ENCODE peak calls at places on chromosomes 12 and 14, in eight cellular contexts. T, Q, Y, X, O, P, K and U are unnamed samples.

GRCh38 chr14:33899723-33900341 is 51.0 kb downstream of the EGLN3 start:
- DNase-seq in T (no peak), Q (no peak), Y (no peak), X (no peak), O (no peak), P (peak), K (no peak), U (no peak)

GRCh38 chr12:54984602-54985376 is at the start of gene TESPA1:
- DNase-seq in T (no peak), Q (no peak), Y (no peak), X (peak), O (no peak), P (no peak), K (no peak), U (no peak)

GRCh38 chr12:51896236-51896635 is 8.3 kb downstream of the ANKRD33 start:
- DNase-seq in T (no peak), Q (no peak), Y (no peak), X (no peak), O (no peak), P (no peak), K (peak), U (no peak)

GRCh38 chr12:89101440-89101839 is 250.9 kb downstream of the DUSP6 start:
- DNase-seq in T (no peak), Q (no peak), Y (peak), X (no peak), O (no peak), P (no peak), K (peak), U (no peak)

GRCh38 chr12:78586790-78587189 is 277.8 kb upstream of the SYT1 start:
- DNase-seq in T (no peak), Q (no peak), Y (no peak), X (no peak), O (no peak), P (no peak), K (no peak), U (no peak)

GRCh38 chr14:58238252-58239247 is 6.1 kb upstream of the PSMA3 start:
- DNase-seq in T (no peak), Q (peak), Y (no peak), X (no peak), O (peak), P (no peak), K (no peak), U (no peak)

GRCh38 chr12:69985656-69986055 is 160.6 kb downstream of the MYRFL start:
- DNase-seq in T (no peak), Q (no peak), Y (peak), X (peak), O (no peak), P (peak), K (peak), U (peak)

GRCh38 chr12:113065126-113066007 is 8.8 kb downstream of the DTX1 start:
- DNase-seq in T (no peak), Q (no peak), Y (peak), X (peak), O (no peak), P (no peak), K (peak), U (no peak)

GRCh38 chr14:49405291-49405690 is 180.9 kb downstream of the RPS29 start:
- DNase-seq in T (peak), Q (peak), Y (no peak), X (no peak), O (peak), P (no peak), K (no peak), U (peak)

GRCh38 chr12:106288510-106289195 is 13.9 kb upstream of the TCP11L2 start:
- DNase-seq in T (peak), Q (peak), Y (no peak), X (no peak), O (peak), P (peak), K (no peak), U (peak)

GRCh38 chr14:34536951-34537676 is 2.4 kb downstream of the EAPP start:
- DNase-seq in T (peak), Q (peak), Y (no peak), X (no peak), O (peak), P (no peak), K (no peak), U (no peak)

GRCh38 chr12:45350861-45351260 is 135.0 kb downstream of the ANO6 start:
- DNase-seq in T (no peak), Q (no peak), Y (no peak), X (no peak), O (no peak), P (no peak), K (no peak), U (no peak)

GRCh38 chr12:104687823-104688573 is 231.2 kb downstream of the CHST11 start:
- DNase-seq in T (no peak), Q (no peak), Y (no peak), X (no peak), O (no peak), P (no peak), K (no peak), U (no peak)

GRCh38 chr12:107241421-107241820 is 148.1 kb upstream of the CRY1 start:
- DNase-seq in T (no peak), Q (no peak), Y (no peak), X (no peak), O (no peak), P (no peak), K (no peak), U (no peak)

GRCh38 chr14:95073947-95074346 is 83.4 kb downstream of the DICER1 start:
- DNase-seq in T (no peak), Q (no peak), Y (no peak), X (no peak), O (no peak), P (no peak), K (no peak), U (no peak)

GRCh38 chr14:99230271-99231141 is 41.5 kb downstream of the BCL11B start:
- DNase-seq in T (no peak), Q (no peak), Y (peak), X (no peak), O (peak), P (no peak), K (no peak), U (no peak)

GRCh38 chr12:3200779-3201738 is 123.9 kb downstream of the TSPAN9 start:
- DNase-seq in T (no peak), Q (no peak), Y (peak), X (no peak), O (no peak), P (no peak), K (peak), U (peak)

GRCh38 chr12:70549340-70550179 is 87.7 kb downstream of the PTPRB start:
- DNase-seq in T (no peak), Q (no peak), Y (no peak), X (no peak), O (no peak), P (peak), K (no peak), U (peak)

GRCh38 chr12:50765325-50765911 is 1.5 kb downstream of the ATF1 start:
- DNase-seq in T (peak), Q (no peak), Y (peak), X (peak), O (peak), P (peak), K (peak), U (peak)

GRCh38 chr12:119258149-119258548 is 76.4 kb upstream of the CCDC60 start:
- DNase-seq in T (no peak), Q (no peak), Y (no peak), X (no peak), O (no peak), P (no peak), K (no peak), U (no peak)

GRCh38 chr14:50823763-50824636 is 7.0 kb downstream of the NIN start:
- DNase-seq in T (no peak), Q (no peak), Y (no peak), X (peak), O (peak), P (no peak), K (no peak), U (no peak)

GRCh38 chr12:68097386-68097785 is 62.2 kb downstream of the IFNG start:
- DNase-seq in T (no peak), Q (no peak), Y (no peak), X (no peak), O (no peak), P (no peak), K (no peak), U (peak)
- H3K4me3 ChIP-seq in T (no peak), Q (no peak), Y (no peak), X (no peak), O (no peak), P (no peak), K (no peak), U (no peak)

DNA sequence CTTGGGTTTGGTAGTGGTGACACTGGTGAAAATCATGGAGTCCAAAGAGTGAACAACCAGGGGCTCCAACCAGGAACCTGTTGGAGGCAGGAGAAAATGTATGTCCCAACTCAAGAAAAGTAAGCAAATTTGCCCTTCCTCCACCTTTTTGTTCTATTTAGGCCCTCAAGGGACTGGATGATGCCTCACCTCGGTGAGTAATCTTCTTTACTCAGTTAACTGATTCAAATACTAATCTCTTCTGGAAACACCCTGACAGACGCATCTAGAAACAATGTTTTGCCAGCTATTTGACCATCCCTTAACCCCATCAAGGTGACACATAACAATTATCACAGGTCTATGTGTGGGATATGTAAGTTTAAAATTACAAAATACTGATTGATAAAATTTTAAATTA is 272.4 kb upstream of the FOXG1 start:
- DNase-seq in T (no peak), Q (peak), Y (no peak), X (no peak), O (peak), P (no peak), K (no peak), U (peak)
- H2AFZ ChIP-seq in T (no peak), Q (peak), Y (no peak), X (no peak), O (no peak), P (no peak), K (no peak), U (peak)

GRCh38 chr12:121628037-121628436 is 1.7 kb downstream of the ORAI1 start:
- DNase-seq in T (no peak), Q (no peak), Y (no peak), X (peak), O (peak), P (no peak), K (peak), U (peak)
- H3K4me3 ChIP-seq in T (peak), Q (peak), Y (peak), X (peak), O (peak), P (peak), K (no peak), U (peak)

GRCh38 chr12:94650143-94651056 is at the start of gene TMCC3:
- DNase-seq in T (no peak), Q (no peak), Y (peak), X (no peak), O (peak), P (no peak), K (peak), U (peak)
- H2AFZ ChIP-seq in T (peak), Q (peak), Y (peak), X (no peak), O (peak), P (no peak), K (no peak), U (peak)

GRCh38 chr12:122996621-122997342 is 16.3 kb downstream of the ARL6IP4 start:
- DNase-seq in T (no peak), Q (no peak), Y (no peak), X (no peak), O (no peak), P (no peak), K (no peak), U (no peak)
- H3K4me3 ChIP-seq in T (no peak), Q (no peak), Y (no peak), X (no peak), O (no peak), P (no peak), K (no peak), U (no peak)